ENCODE peak calls at places on chromosomes 13 and 19, in seven cellular contexts. U is heart left ventricle; T is IMR-90; M is cardiac fibroblast; A is endodermal cell; D is CD4-positive, CD25-positive, alpha-beta regulatory T cell; O is AG10803. V is an unnamed sample.
A peak's percentile ranks its signal among the peaks of the same experiment; 100 is the strongest.

GRCh38 chr13:105655046-105655445 is 880.4 kb downstream of the EFNB2 start:
- DNase-seq in U (no peak), T (peak; percentile 74), M (peak; percentile 73), A (no peak), D (no peak), O (peak; percentile 43), V (no peak)

GRCh38 chr13:49749852-49750251 is 42.6 kb downstream of the KPNA3 start:
- DNase-seq in U (no peak), T (peak; percentile 63), M (peak; percentile 29), A (no peak), D (no peak), O (peak; percentile 4), V (no peak)

GRCh38 chr19:57068921-57069697 is 50.7 kb upstream of the USP29 start:
- DNase-seq in U (no peak), T (no peak), M (no peak), A (peak; percentile 66), D (no peak), O (no peak), V (peak; percentile 80)

GRCh38 chr13:74325106-74325505 is 190.9 kb upstream of the KLF12 start:
- DNase-seq in U (peak; percentile 43), T (peak; percentile 87), M (peak; percentile 74), A (no peak), D (no peak), O (peak; percentile 61), V (peak; percentile 40)

GRCh38 chr13:40639226-40639681 is 27.2 kb downstream of the FOXO1 start:
- DNase-seq in U (no peak), T (no peak), M (peak; percentile 67), A (no peak), D (no peak), O (peak; percentile 26), V (peak; percentile 71)

GRCh38 chr13:83634601-83635000 is 247.7 kb downstream of the SLITRK1 start:
- DNase-seq in U (no peak), T (no peak), M (no peak), A (no peak), D (no peak), O (no peak), V (no peak)

GRCh38 chr13:22235285-22235949 is 564.5 kb downstream of the FGF9 start:
- DNase-seq in U (no peak), T (peak; percentile 4), M (no peak), A (peak; percentile 83), D (no peak), O (no peak), V (peak; percentile 10)

GRCh38 chr13:19622189-19622588 is 11.3 kb upstream of the MPHOSPH8 start:
- DNase-seq in U (no peak), T (no peak), M (no peak), A (no peak), D (no peak), O (no peak), V (no peak)

GRCh38 chr13:39855236-39855635 is 199.8 kb downstream of the COG6 start:
- DNase-seq in U (no peak), T (no peak), M (peak; percentile 21), A (no peak), D (no peak), O (no peak), V (no peak)

GRCh38 chr13:48235100-48235813 is 2.3 kb downstream of the ITM2B start:
- DNase-seq in U (peak; percentile 42), T (peak; percentile 25), M (peak; percentile 63), A (peak; percentile 68), D (peak; percentile 56), O (peak; percentile 46), V (peak; percentile 44)

GRCh38 chr19:3118232-3119070 is 17.4 kb upstream of the GNA15 start:
- DNase-seq in U (peak; percentile 18), T (no peak), M (no peak), A (no peak), D (no peak), O (no peak), V (no peak)

GRCh38 chr19:3046621-3047306 is 15.5 kb downstream of the TLE5 start:
- DNase-seq in U (peak; percentile 61), T (no peak), M (no peak), A (peak; percentile 91), D (no peak), O (no peak), V (no peak)

GRCh38 chr13:108220042-108220441 is 1.9 kb downstream of the ABHD13 start:
- DNase-seq in U (no peak), T (no peak), M (no peak), A (peak; percentile 52), D (peak; percentile 20), O (no peak), V (no peak)

GRCh38 chr19:3330047-3330446 is 36.3 kb upstream of the NFIC start:
- DNase-seq in U (no peak), T (no peak), M (no peak), A (no peak), D (no peak), O (no peak), V (no peak)

GRCh38 chr13:26019881-26020535 is 31.8 kb downstream of the SHISA2 start:
- DNase-seq in U (no peak), T (peak; percentile 63), M (peak; percentile 68), A (no peak), D (no peak), O (peak; percentile 89), V (no peak)

GRCh38 chr13:45328661-45329105 is 12.3 kb downstream of the TPT1 start:
- DNase-seq in U (no peak), T (peak; percentile 89), M (peak; percentile 80), A (no peak), D (no peak), O (peak; percentile 88), V (no peak)

GRCh38 chr13:46667687-46668281 is 114.8 kb downstream of the LRCH1 start:
- DNase-seq in U (no peak), T (no peak), M (no peak), A (no peak), D (peak; percentile 87), O (no peak), V (no peak)
- H3K4me3 ChIP-seq in U (peak overlapping the region; percentile 16), T (peak overlapping the region; percentile 50), M (peak overlapping the region; percentile 42), A (no peak overlapping the region), D (peak overlapping the region; percentile 91), O (peak overlapping the region; percentile 53), V (no peak overlapping the region)

GRCh38 chr19:47132522-47132852 is 1.9 kb downstream of the SAE1 start:
- DNase-seq in U (no peak), T (no peak), M (no peak), A (no peak), D (no peak), O (no peak), V (no peak)
- H3K4me3 ChIP-seq in U (no peak overlapping the region), T (no peak overlapping the region), M (no peak overlapping the region), A (peak overlapping the region; percentile 95), D (no peak overlapping the region), O (no peak overlapping the region), V (no peak overlapping the region)

DNA sequence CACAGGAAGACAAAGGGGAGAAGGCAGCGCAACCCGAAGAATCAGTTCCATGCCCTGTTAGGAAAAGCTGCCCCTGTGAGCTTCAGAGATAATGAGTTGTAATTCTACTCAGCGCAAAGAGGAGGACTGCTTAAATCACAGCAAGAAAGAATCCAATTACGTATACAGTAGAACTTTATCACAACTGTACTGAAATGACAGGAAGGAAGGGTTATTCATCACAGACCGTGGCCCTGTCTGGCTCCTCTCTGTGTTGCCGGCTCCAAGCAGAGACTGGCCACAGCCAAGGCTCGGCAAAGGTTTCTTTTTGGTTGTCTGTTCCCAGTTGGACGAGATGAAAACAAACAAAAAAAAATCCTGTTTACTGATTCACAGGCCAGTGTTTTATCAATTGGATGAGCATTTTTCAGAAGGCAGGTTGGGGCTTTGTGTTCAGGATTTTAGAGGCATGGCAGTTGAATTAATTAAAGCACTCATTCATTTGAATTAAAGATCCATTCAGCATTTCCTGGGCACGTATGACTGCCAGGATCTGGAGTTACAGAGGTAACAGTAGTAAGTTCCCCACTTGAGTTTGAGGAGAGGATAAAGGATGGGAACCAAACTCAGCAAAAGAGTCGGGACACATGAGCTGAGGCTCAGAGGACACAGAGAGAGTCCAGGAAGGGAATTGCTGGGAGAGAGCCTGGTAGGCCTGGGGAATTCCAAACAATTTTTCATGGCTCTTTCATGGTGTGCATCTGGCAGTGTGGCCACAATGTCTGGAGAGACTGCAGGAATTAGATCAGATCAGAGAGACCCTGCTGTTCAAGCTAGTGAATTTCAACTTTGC is 341.0 kb downstream of the DNAJC15 start:
- DNase-seq in U (no peak), T (peak; percentile 70), M (peak; percentile 83), A (no peak), D (no peak), O (peak; percentile 69), V (peak; percentile 66)
- H3K4me3 ChIP-seq in U (peak overlapping the region; percentile 15), T (no peak overlapping the region), M (no peak overlapping the region), A (no peak overlapping the region), D (no peak overlapping the region), O (peak overlapping the region; percentile 11), V (no peak overlapping the region)

GRCh38 chr13:53782400-53783030 is 753.9 kb downstream of the OLFM4 start:
- DNase-seq in U (no peak), T (peak; percentile 17), M (peak; percentile 65), A (peak; percentile 65), D (peak; percentile 19), O (peak; percentile 50), V (peak; percentile 28)
- H3K4me3 ChIP-seq in U (no peak overlapping the region), T (no peak overlapping the region), M (peak overlapping the region; percentile 27), A (no peak overlapping the region), D (peak overlapping the region; percentile 22), O (peak overlapping the region; percentile 30), V (no peak overlapping the region)

GRCh38 chr13:46846736-46847135 is 49.8 kb upstream of the ESD start:
- DNase-seq in U (no peak), T (no peak), M (no peak), A (no peak), D (no peak), O (no peak), V (no peak)

GRCh38 chr13:46839399-46839798 is 42.4 kb upstream of the ESD start:
- DNase-seq in U (no peak), T (no peak), M (no peak), A (no peak), D (no peak), O (no peak), V (no peak)

GRCh38 chr13:46850214-46850613 is 46.6 kb downstream of the HTR2A start:
- DNase-seq in U (no peak), T (no peak), M (no peak), A (no peak), D (no peak), O (no peak), V (no peak)

GRCh38 chr13:46844431-46844830 is 47.5 kb upstream of the ESD start:
- DNase-seq in U (no peak), T (peak; percentile 3), M (peak; percentile 16), A (no peak), D (no peak), O (no peak), V (no peak)

GRCh38 chr13:46845146-46845545 is 48.2 kb upstream of the ESD start:
- DNase-seq in U (no peak), T (no peak), M (no peak), A (no peak), D (no peak), O (no peak), V (no peak)
- H3K4me3 ChIP-seq in U (no peak overlapping the region), T (no peak overlapping the region), M (no peak overlapping the region), A (no peak overlapping the region), D (no peak overlapping the region), O (no peak overlapping the region), V (no peak overlapping the region)

DNA sequence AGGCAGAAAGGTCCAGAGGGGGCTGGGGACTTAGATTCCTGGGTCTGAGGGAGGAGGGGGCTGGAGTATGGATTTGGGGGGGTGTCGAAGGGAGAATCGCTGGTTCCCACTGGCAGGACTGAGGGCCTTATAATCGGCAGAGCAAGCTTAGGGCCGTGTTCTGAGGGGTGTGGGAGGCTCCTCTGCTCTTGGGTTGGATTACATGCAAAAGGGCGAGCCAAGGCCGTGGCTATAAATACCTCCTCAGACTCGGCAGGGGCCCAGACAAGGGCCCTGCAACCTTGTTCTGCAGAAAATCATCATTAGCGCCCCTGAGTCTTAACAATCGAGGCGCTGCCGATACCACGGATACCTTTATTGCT is 707 bp upstream of the MAMSTR start:
- DNase-seq in U (no peak), T (no peak), M (no peak), A (no peak), D (no peak), O (no peak), V (peak; percentile 86)
- H3K4me3 ChIP-seq in U (peak overlapping the region; percentile 52), T (no peak overlapping the region), M (peak overlapping the region; percentile 69), A (peak overlapping the region; percentile 88), D (no peak overlapping the region), O (peak overlapping the region; percentile 2), V (no peak overlapping the region)

V was measured in adrenal gland.